ENCODE peak calls at places on chromosomes 12 and 14, in six cellular contexts. Z is CD8-positive, alpha-beta T cell; T is colonic mucosa; A is fibroblast of mammary gland; L is AG04450; C is fibroblast of lung. B is an unnamed sample.

GRCh38 chr12:26370098-26370497 is 174.7 kb downstream of the SSPN start:
- DNase-seq in L (no peak), T (no peak), A (no peak), Z (no peak), C (no peak), B (no peak)

GRCh38 chr14:98368916-98369315 is 903.1 kb downstream of the BCL11B start:
- DNase-seq in T (no peak), C (no peak), A (no peak), L (no peak), Z (no peak), B (no peak)

GRCh38 chr14:99519931-99520421 is 38.8 kb downstream of the CCNK start:
- DNase-seq in C (no peak), A (no peak), L (no peak), T (no peak), Z (no peak), B (no peak)

GRCh38 chr14:40318211-40318719 is 886.0 kb upstream of the FBXO33 start:
- DNase-seq in Z (no peak), C (no peak), T (no peak), L (no peak), A (no peak), B (no peak)

GRCh38 chr12:1532367-1532752 is 62.0 kb downstream of the FBXL14 start:
- DNase-seq in L (no peak), C (no peak), T (no peak), A (no peak), Z (no peak), B (no peak)

GRCh38 chr12:88553941-88554658 is 26.2 kb downstream of the KITLG start:
- DNase-seq in T (no peak), C (peak; percentile 84), Z (no peak), L (no peak), A (peak; percentile 92), B (peak; percentile 92)

GRCh38 chr14:73188501-73188903 is 48.8 kb upstream of the PAPLN start:
- DNase-seq in A (peak; percentile 76), T (no peak), Z (no peak), L (peak; percentile 56), C (peak; percentile 47), B (peak; percentile 72)

GRCh38 chr14:102511538-102511937 is 2.0 kb upstream of the ANKRD9 start:
- DNase-seq in C (no peak), Z (no peak), T (peak; percentile 83), A (no peak), L (no peak), B (no peak)

GRCh38 chr12:51847830-51848727 is at the start of gene FIGNL2:
- DNase-seq in T (no peak), C (peak; percentile 34), A (no peak), Z (no peak), L (no peak), B (no peak)
- H3K4me3 ChIP-seq in T (peak within 1 kb of the TSS; percentile 34), C (peak within 1 kb of the TSS; percentile 51), A (no peak within 1 kb of the TSS), Z (peak within 1 kb of the TSS; percentile 50), L (peak within 1 kb of the TSS; percentile 61), B (peak within 1 kb of the TSS; percentile 58)

GRCh38 chr14:53934778-53935414 is 21.7 kb downstream of the BMP4 start:
- DNase-seq in A (no peak), Z (no peak), C (no peak), L (no peak), T (no peak), B (no peak)
- TF ChIP-seq CTCF in A (no peak), Z (no peak), C (no peak), L (no peak), T (no peak), B (no peak)

DNA sequence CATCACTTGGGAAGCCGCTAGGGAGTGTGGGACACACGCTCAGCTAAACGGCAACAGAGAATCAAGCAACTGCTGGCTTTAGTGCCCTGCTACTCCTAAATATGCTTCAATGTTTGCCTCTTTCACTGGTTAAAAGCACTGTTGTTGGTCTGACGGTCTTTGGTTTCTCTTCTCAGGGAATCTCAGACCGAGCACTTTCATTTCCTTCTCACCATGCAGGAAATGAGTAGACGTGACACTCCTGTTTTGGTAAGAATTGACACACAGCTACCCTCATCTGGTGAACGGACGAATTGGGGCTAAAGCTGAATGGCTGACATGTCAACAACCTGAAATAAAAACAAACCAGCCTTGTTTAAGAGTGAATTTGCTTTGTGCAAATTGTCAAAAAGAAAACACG is 57.5 kb upstream of the PIWIL1 start:
- DNase-seq in C (no peak), Z (no peak), L (no peak), T (no peak), A (no peak), B (peak; percentile 2)
- H3K4me3 ChIP-seq in C (no peak overlapping the region), Z (no peak overlapping the region), L (no peak overlapping the region), T (no peak overlapping the region), A (no peak overlapping the region), B (no peak overlapping the region)

GRCh38 chr12:116006141-116006540 is 271.4 kb downstream of the MED13L start:
- DNase-seq in Z (no peak), C (no peak), L (no peak), T (no peak), A (no peak), B (no peak)

GRCh38 chr12:116010467-116010866 is 267.0 kb downstream of the MED13L start:
- DNase-seq in Z (no peak), C (no peak), T (no peak), A (no peak), L (no peak), B (no peak)

GRCh38 chr12:116012757-116013156 is 264.7 kb downstream of the MED13L start:
- DNase-seq in C (no peak), Z (no peak), T (no peak), A (no peak), L (no peak), B (no peak)

GRCh38 chr12:116011217-116011616 is 266.3 kb downstream of the MED13L start:
- DNase-seq in Z (no peak), L (no peak), T (no peak), A (no peak), C (no peak), B (no peak)

GRCh38 chr12:116009805-116010204 is 267.7 kb downstream of the MED13L start:
- DNase-seq in L (no peak), T (no peak), A (peak; percentile 14), C (no peak), Z (no peak), B (no peak)
- TF ChIP-seq CTCF in L (peak; percentile 36), T (peak; percentile 15), A (peak; percentile 42), C (no peak), Z (peak; percentile 24), B (peak; percentile 9)

GRCh38 chr14:74427651-74428050 is 1.6 kb upstream of the SYNDIG1L start:
- DNase-seq in Z (no peak), L (no peak), A (no peak), C (no peak), T (no peak), B (no peak)

GRCh38 chr14:74425525-74426201 is 347 bp downstream of the SYNDIG1L start:
- DNase-seq in T (peak; percentile 25), Z (no peak), A (no peak), L (no peak), C (peak; percentile 17), B (peak; percentile 53)

GRCh38 chr14:74424606-74425005 is 1.4 kb downstream of the SYNDIG1L start:
- DNase-seq in L (no peak), C (no peak), A (no peak), Z (no peak), T (no peak), B (no peak)

GRCh38 chr14:74429221-74429691 is 3.2 kb upstream of the SYNDIG1L start:
- DNase-seq in L (no peak), T (no peak), Z (no peak), C (no peak), A (no peak), B (no peak)

GRCh38 chr14:74426202-74426582 is at the start of gene SYNDIG1L:
- DNase-seq in L (no peak), T (no peak), A (no peak), Z (no peak), C (no peak), B (no peak)
- H3K4me3 ChIP-seq in L (no peak within 1 kb of the TSS), T (no peak within 1 kb of the TSS), A (no peak within 1 kb of the TSS), Z (no peak within 1 kb of the TSS), C (no peak within 1 kb of the TSS), B (no peak within 1 kb of the TSS)

B was measured in foreskin fibroblast.